ENCODE peak calls at places on chromosome 20, in four cellular contexts. B is NCI-H2081, C is NCI-H345, P is naive B cell. K is an unnamed sample.

GRCh38 chr20:23244916-23245552 is 105.6 kb upstream of the NXT1 start:
- DNase-seq in B (no peak), C (no peak), P (no peak), K (no peak)

GRCh38 chr20:37907330-37907676 is 4.4 kb downstream of the VSTM2L start:
- DNase-seq in B (no peak), C (peak; percentile 71), P (no peak), K (no peak)

GRCh38 chr20:3777726-3778629 is 3.3 kb downstream of the SPEF1 start:
- DNase-seq in B (no peak), C (no peak), P (peak; percentile 38), K (peak; percentile 23)

GRCh38 chr20:23205656-23206055 is 119.5 kb upstream of the CD93 start:
- DNase-seq in B (peak; percentile 51), C (peak; percentile 86), P (no peak), K (no peak)

GRCh38 chr20:40493071-40493470 is 196.0 kb downstream of the MAFB start:
- DNase-seq in B (no peak), C (no peak), P (no peak), K (no peak)

GRCh38 chr20:38127920-38128528 is 37.0 kb downstream of the TGM2 start:
- DNase-seq in B (no peak), C (no peak), P (no peak), K (no peak)

GRCh38 chr20:39563406-39563805 is 601.3 kb downstream of the DHX35 start:
- DNase-seq in B (no peak), C (no peak), P (no peak), K (no peak)

GRCh38 chr20:17619351-17620093 is 49.6 kb downstream of the DSTN start:
- DNase-seq in B (no peak), C (no peak), P (no peak), K (no peak)

GRCh38 chr20:7171911-7172310 is 404.4 kb downstream of the BMP2 start:
- DNase-seq in B (no peak), C (no peak), P (no peak), K (no peak)

GRCh38 chr20:56590888-56591287 is 38.2 kb upstream of the TFAP2C start:
- DNase-seq in B (no peak), C (no peak), P (no peak), K (no peak)

K was measured in effector CD4-positive, alpha-beta T cell.